ENCODE peak calls at places on chromosome X, in seven cellular contexts. One of them, this sample, is unnamed.

GRCh38 chrX:39759526-39760224 is 338.1 kb downstream of the BCOR start:
- DNase-seq in epithelial cell of esophagus: peak
- DNase-seq in endothelial cell: peak
- DNase-seq in neural progenitor cell: peak
- DNase-seq in neural crest cell: no peak
- DNase-seq in CD8-positive, alpha-beta T cell: no peak
- DNase-seq in fibroblast of lung: peak
- DNase-seq in this sample: no peak

GRCh38 chrX:152824841-152825374 is 5.6 kb downstream of the CETN2 start:
- DNase-seq in fibroblast of lung: peak
- DNase-seq in CD8-positive, alpha-beta T cell: no peak
- DNase-seq in neural crest cell: no peak
- DNase-seq in epithelial cell of esophagus: peak
- DNase-seq in endothelial cell: no peak
- DNase-seq in neural progenitor cell: no peak
- DNase-seq in this sample: no peak

GRCh38 chrX:111083101-111083500 is 12.9 kb upstream of the PAK3 start:
- DNase-seq in epithelial cell of esophagus: no peak
- DNase-seq in neural crest cell: no peak
- DNase-seq in fibroblast of lung: peak
- DNase-seq in CD8-positive, alpha-beta T cell: no peak
- DNase-seq in neural progenitor cell: no peak
- DNase-seq in endothelial cell: no peak
- DNase-seq in this sample: no peak

GRCh38 chrX:42087960-42088359 is 164.6 kb upstream of the CASK start:
- DNase-seq in neural crest cell: no peak
- DNase-seq in epithelial cell of esophagus: no peak
- DNase-seq in fibroblast of lung: no peak
- DNase-seq in neural progenitor cell: peak
- DNase-seq in CD8-positive, alpha-beta T cell: no peak
- DNase-seq in endothelial cell: no peak
- DNase-seq in this sample: no peak

GRCh38 chrX:134679226-134679625 is 21.0 kb upstream of the PLAC1 start:
- DNase-seq in CD8-positive, alpha-beta T cell: no peak
- DNase-seq in neural crest cell: no peak
- DNase-seq in fibroblast of lung: peak
- DNase-seq in epithelial cell of esophagus: no peak
- DNase-seq in neural progenitor cell: no peak
- DNase-seq in endothelial cell: no peak
- DNase-seq in this sample: no peak

GRCh38 chrX:17563076-17563475 is 174.2 kb upstream of the SCML1 start:
- DNase-seq in endothelial cell: no peak
- DNase-seq in CD8-positive, alpha-beta T cell: no peak
- DNase-seq in neural crest cell: no peak
- DNase-seq in fibroblast of lung: no peak
- DNase-seq in epithelial cell of esophagus: no peak
- DNase-seq in neural progenitor cell: no peak
- DNase-seq in this sample: no peak

GRCh38 chrX:135489542-135489941 is 30.9 kb upstream of the INTS6L start:
- DNase-seq in neural crest cell: no peak
- DNase-seq in CD8-positive, alpha-beta T cell: no peak
- DNase-seq in endothelial cell: no peak
- DNase-seq in neural progenitor cell: no peak
- DNase-seq in fibroblast of lung: no peak
- DNase-seq in epithelial cell of esophagus: no peak
- DNase-seq in this sample: no peak

GRCh38 chrX:46912673-46913491 is 661 bp downstream of the JADE3 start:
- DNase-seq in neural progenitor cell: peak
- DNase-seq in endothelial cell: peak
- DNase-seq in fibroblast of lung: peak
- DNase-seq in epithelial cell of esophagus: peak
- DNase-seq in neural crest cell: peak
- DNase-seq in CD8-positive, alpha-beta T cell: peak
- DNase-seq in this sample: no peak

GRCh38 chrX:119605398-119605738 is 856 bp downstream of the NKRF start:
- DNase-seq in CD8-positive, alpha-beta T cell: peak
- DNase-seq in neural progenitor cell: no peak
- DNase-seq in neural crest cell: no peak
- DNase-seq in fibroblast of lung: no peak
- DNase-seq in epithelial cell of esophagus: peak
- DNase-seq in endothelial cell: no peak
- DNase-seq in this sample: no peak

GRCh38 chrX:107773906-107774435 is 1.6 kb downstream of the TSC22D3 start:
- DNase-seq in neural progenitor cell: no peak
- DNase-seq in fibroblast of lung: no peak
- DNase-seq in neural crest cell: no peak
- DNase-seq in epithelial cell of esophagus: peak
- DNase-seq in endothelial cell: no peak
- DNase-seq in CD8-positive, alpha-beta T cell: no peak
- DNase-seq in this sample: no peak

GRCh38 chrX:107777536-107777832 is at the start of gene NCBP2L:
- DNase-seq in neural crest cell: no peak
- DNase-seq in neural progenitor cell: no peak
- DNase-seq in epithelial cell of esophagus: no peak
- DNase-seq in CD8-positive, alpha-beta T cell: no peak
- DNase-seq in endothelial cell: no peak
- DNase-seq in fibroblast of lung: no peak
- DNase-seq in this sample: no peak

GRCh38 chrX:107775000-107775733 is 420 bp downstream of the TSC22D3 start:
- DNase-seq in endothelial cell: peak
- DNase-seq in CD8-positive, alpha-beta T cell: peak
- DNase-seq in neural progenitor cell: peak
- DNase-seq in epithelial cell of esophagus: no peak
- DNase-seq in fibroblast of lung: no peak
- DNase-seq in neural crest cell: no peak
- DNase-seq in this sample: no peak

GRCh38 chrX:107776649-107777535 is 641 bp upstream of the NCBP2L start:
- DNase-seq in endothelial cell: peak
- DNase-seq in epithelial cell of esophagus: peak
- DNase-seq in CD8-positive, alpha-beta T cell: peak
- DNase-seq in neural crest cell: peak
- DNase-seq in neural progenitor cell: peak
- DNase-seq in fibroblast of lung: peak
- DNase-seq in this sample: peak

GRCh38 chrX:107775734-107776511 is at the start of gene TSC22D3:
- DNase-seq in fibroblast of lung: peak
- DNase-seq in CD8-positive, alpha-beta T cell: peak
- DNase-seq in neural crest cell: peak
- DNase-seq in neural progenitor cell: peak
- DNase-seq in epithelial cell of esophagus: peak
- DNase-seq in endothelial cell: peak
- DNase-seq in this sample: peak
- TF ChIP-seq CTCF in fibroblast of lung: no peak
- TF ChIP-seq CTCF in CD8-positive, alpha-beta T cell: no peak
- TF ChIP-seq CTCF in neural crest cell: peak
- TF ChIP-seq CTCF in neural progenitor cell: no peak
- TF ChIP-seq CTCF in epithelial cell of esophagus: no peak
- TF ChIP-seq CTCF in endothelial cell: no peak
- TF ChIP-seq CTCF in this sample: peak

GRCh38 chrX:82676386-82676785 is 831.7 kb upstream of the POU3F4 start:
- DNase-seq in endothelial cell: no peak
- DNase-seq in neural progenitor cell: no peak
- DNase-seq in fibroblast of lung: no peak
- DNase-seq in CD8-positive, alpha-beta T cell: no peak
- DNase-seq in neural crest cell: no peak
- DNase-seq in epithelial cell of esophagus: peak
- DNase-seq in this sample: no peak
- TF ChIP-seq CTCF in endothelial cell: peak
- TF ChIP-seq CTCF in neural progenitor cell: peak
- TF ChIP-seq CTCF in fibroblast of lung: no peak
- TF ChIP-seq CTCF in CD8-positive, alpha-beta T cell: no peak
- TF ChIP-seq CTCF in neural crest cell: peak
- TF ChIP-seq CTCF in epithelial cell of esophagus: peak
- TF ChIP-seq CTCF in this sample: peak

DNA sequence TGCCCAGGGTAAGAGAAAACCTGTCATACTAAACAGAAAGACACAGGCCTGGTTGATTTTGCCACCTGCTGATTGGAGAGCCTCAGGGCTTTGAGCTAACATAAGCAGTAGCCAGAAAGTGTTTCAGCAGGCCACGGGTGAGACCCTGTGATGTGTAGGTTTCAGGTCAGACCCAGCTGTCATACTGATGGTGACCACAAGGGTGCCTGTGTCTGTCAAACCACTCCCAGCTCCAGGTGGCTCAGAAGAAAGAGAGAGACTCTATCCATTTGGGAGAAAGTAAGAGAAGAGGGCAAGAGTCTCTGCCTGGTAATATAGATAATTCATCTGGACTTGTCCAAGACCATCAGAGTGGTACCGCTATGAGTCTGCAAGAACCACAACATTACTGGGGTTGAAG is 72.8 kb upstream of the NLRP2B start:
- DNase-seq in fibroblast of lung: no peak
- DNase-seq in neural progenitor cell: no peak
- DNase-seq in neural crest cell: no peak
- DNase-seq in endothelial cell: no peak
- DNase-seq in epithelial cell of esophagus: peak
- DNase-seq in CD8-positive, alpha-beta T cell: no peak
- DNase-seq in this sample: no peak
- TF ChIP-seq CTCF in fibroblast of lung: no peak
- TF ChIP-seq CTCF in neural progenitor cell: peak
- TF ChIP-seq CTCF in neural crest cell: no peak
- TF ChIP-seq CTCF in endothelial cell: no peak
- TF ChIP-seq CTCF in epithelial cell of esophagus: no peak
- TF ChIP-seq CTCF in CD8-positive, alpha-beta T cell: no peak
- TF ChIP-seq CTCF in this sample: no peak

GRCh38 chrX:65196758-65197371 is 220.6 kb upstream of the ZC4H2 start:
- DNase-seq in neural crest cell: peak
- DNase-seq in fibroblast of lung: no peak
- DNase-seq in neural progenitor cell: peak
- DNase-seq in CD8-positive, alpha-beta T cell: no peak
- DNase-seq in epithelial cell of esophagus: peak
- DNase-seq in endothelial cell: peak
- DNase-seq in this sample: no peak
- TF ChIP-seq CTCF in neural crest cell: peak
- TF ChIP-seq CTCF in fibroblast of lung: no peak
- TF ChIP-seq CTCF in neural progenitor cell: peak
- TF ChIP-seq CTCF in CD8-positive, alpha-beta T cell: no peak
- TF ChIP-seq CTCF in epithelial cell of esophagus: peak
- TF ChIP-seq CTCF in endothelial cell: peak
- TF ChIP-seq CTCF in this sample: peak

DNA sequence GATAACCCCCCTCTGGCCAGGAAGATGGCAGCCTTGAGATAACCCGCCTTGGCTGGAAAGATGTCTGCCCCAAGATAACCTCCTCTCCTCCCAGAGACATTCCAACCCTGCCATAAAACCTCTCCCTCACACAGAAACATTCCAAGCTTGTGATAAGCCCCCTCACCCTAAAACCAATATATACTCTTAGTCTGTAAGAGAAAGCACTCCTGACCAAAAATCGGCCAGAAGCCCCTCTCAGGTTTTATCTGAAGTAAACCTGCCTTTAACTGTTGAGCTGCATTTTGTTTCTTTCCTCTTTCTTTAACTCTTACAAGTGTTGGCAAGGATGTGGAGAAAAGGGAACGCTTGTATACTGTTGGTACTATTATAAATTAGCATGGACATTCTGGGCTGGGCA is 8.5 kb downstream of the ERCC6L start:
- DNase-seq in neural crest cell: no peak
- DNase-seq in epithelial cell of esophagus: no peak
- DNase-seq in CD8-positive, alpha-beta T cell: no peak
- DNase-seq in fibroblast of lung: no peak
- DNase-seq in neural progenitor cell: no peak
- DNase-seq in endothelial cell: no peak
- DNase-seq in this sample: no peak
- TF ChIP-seq CTCF in neural crest cell: no peak
- TF ChIP-seq CTCF in epithelial cell of esophagus: no peak
- TF ChIP-seq CTCF in CD8-positive, alpha-beta T cell: no peak
- TF ChIP-seq CTCF in fibroblast of lung: no peak
- TF ChIP-seq CTCF in neural progenitor cell: no peak
- TF ChIP-seq CTCF in endothelial cell: no peak
- TF ChIP-seq CTCF in this sample: no peak